ENCODE peak calls at places on chromosomes 12 and 14, in ten cellular contexts. One of them, this sample, is unnamed.

GRCh38 chr14:30874999-30875787 is 834 bp downstream of the COCH start:
- DNase-seq in heart right ventricle: peak; percentile 17
- DNase-seq in HepG2: no peak
- DNase-seq in choroid plexus epithelial cell: no peak
- DNase-seq in bronchial epithelial cell: no peak
- DNase-seq in GM23338: peak; percentile 59
- DNase-seq in Panc1: no peak
- DNase-seq in small intestine: no peak
- DNase-seq in DND-41: no peak
- DNase-seq in mammary epithelial cell: no peak
- DNase-seq in this sample: no peak

GRCh38 chr12:5170894-5171293 is 127.2 kb downstream of the KCNA5 start:
- DNase-seq in GM23338: no peak
- DNase-seq in HepG2: no peak
- DNase-seq in Panc1: no peak
- DNase-seq in DND-41: no peak
- DNase-seq in choroid plexus epithelial cell: no peak
- DNase-seq in heart right ventricle: no peak
- DNase-seq in small intestine: no peak
- DNase-seq in bronchial epithelial cell: no peak
- DNase-seq in mammary epithelial cell: no peak
- DNase-seq in this sample: no peak

GRCh38 chr14:63045612-63046320 is 508 bp upstream of the KCNH5 start:
- DNase-seq in mammary epithelial cell: peak; percentile 42
- DNase-seq in heart right ventricle: no peak
- DNase-seq in bronchial epithelial cell: no peak
- DNase-seq in choroid plexus epithelial cell: peak; percentile 10
- DNase-seq in small intestine: no peak
- DNase-seq in HepG2: peak; percentile 12
- DNase-seq in Panc1: no peak
- DNase-seq in DND-41: no peak
- DNase-seq in GM23338: peak; percentile 94
- DNase-seq in this sample: no peak

GRCh38 chr14:94123296-94123695 is 6.1 kb downstream of the IFI27L2 start:
- DNase-seq in small intestine: no peak
- DNase-seq in mammary epithelial cell: no peak
- DNase-seq in choroid plexus epithelial cell: no peak
- DNase-seq in HepG2: no peak
- DNase-seq in heart right ventricle: no peak
- DNase-seq in bronchial epithelial cell: no peak
- DNase-seq in Panc1: no peak
- DNase-seq in GM23338: no peak
- DNase-seq in DND-41: no peak
- DNase-seq in this sample: no peak

GRCh38 chr14:99891900-99892299 is 98.7 kb downstream of the EML1 start:
- DNase-seq in GM23338: no peak
- DNase-seq in Panc1: no peak
- DNase-seq in small intestine: no peak
- DNase-seq in heart right ventricle: no peak
- DNase-seq in bronchial epithelial cell: no peak
- DNase-seq in choroid plexus epithelial cell: no peak
- DNase-seq in DND-41: no peak
- DNase-seq in HepG2: no peak
- DNase-seq in mammary epithelial cell: no peak
- DNase-seq in this sample: no peak

GRCh38 chr12:119154435-119154818 is 24.3 kb upstream of the HSPB8 start:
- DNase-seq in bronchial epithelial cell: no peak
- DNase-seq in DND-41: no peak
- DNase-seq in HepG2: no peak
- DNase-seq in Panc1: no peak
- DNase-seq in mammary epithelial cell: no peak
- DNase-seq in heart right ventricle: no peak
- DNase-seq in choroid plexus epithelial cell: peak; percentile 10
- DNase-seq in small intestine: no peak
- DNase-seq in GM23338: peak; percentile 97
- DNase-seq in this sample: no peak

GRCh38 chr12:115763982-115764621 is 513.4 kb downstream of the MED13L start:
- DNase-seq in bronchial epithelial cell: peak; percentile 39
- DNase-seq in mammary epithelial cell: no peak
- DNase-seq in DND-41: no peak
- DNase-seq in HepG2: peak; percentile 59
- DNase-seq in choroid plexus epithelial cell: no peak
- DNase-seq in heart right ventricle: no peak
- DNase-seq in Panc1: no peak
- DNase-seq in GM23338: no peak
- DNase-seq in small intestine: no peak
- DNase-seq in this sample: peak; percentile 20

GRCh38 chr12:51744235-51744634 is 104.3 kb downstream of the FIGNL2 start:
- DNase-seq in DND-41: no peak
- DNase-seq in heart right ventricle: no peak
- DNase-seq in bronchial epithelial cell: no peak
- DNase-seq in small intestine: no peak
- DNase-seq in GM23338: no peak
- DNase-seq in mammary epithelial cell: no peak
- DNase-seq in Panc1: no peak
- DNase-seq in choroid plexus epithelial cell: peak; percentile 1
- DNase-seq in HepG2: peak; percentile 53
- DNase-seq in this sample: peak; percentile 7

GRCh38 chr14:69674546-69675245 is 63.3 kb downstream of the SUSD6 start:
- DNase-seq in choroid plexus epithelial cell: no peak
- DNase-seq in small intestine: no peak
- DNase-seq in mammary epithelial cell: no peak
- DNase-seq in bronchial epithelial cell: no peak
- DNase-seq in HepG2: no peak
- DNase-seq in GM23338: no peak
- DNase-seq in heart right ventricle: no peak
- DNase-seq in DND-41: no peak
- DNase-seq in Panc1: no peak
- DNase-seq in this sample: no peak
- H3K4me3 ChIP-seq in choroid plexus epithelial cell: no peak overlapping the region
- H3K4me3 ChIP-seq in small intestine: no peak overlapping the region
- H3K4me3 ChIP-seq in mammary epithelial cell: no peak overlapping the region
- H3K4me3 ChIP-seq in bronchial epithelial cell: no peak overlapping the region
- H3K4me3 ChIP-seq in HepG2: no peak overlapping the region
- H3K4me3 ChIP-seq in GM23338: no peak overlapping the region
- H3K4me3 ChIP-seq in heart right ventricle: no peak overlapping the region
- H3K4me3 ChIP-seq in DND-41: no peak overlapping the region
- H3K4me3 ChIP-seq in Panc1: no peak overlapping the region
- H3K4me3 ChIP-seq in this sample: no peak overlapping the region

DNA sequence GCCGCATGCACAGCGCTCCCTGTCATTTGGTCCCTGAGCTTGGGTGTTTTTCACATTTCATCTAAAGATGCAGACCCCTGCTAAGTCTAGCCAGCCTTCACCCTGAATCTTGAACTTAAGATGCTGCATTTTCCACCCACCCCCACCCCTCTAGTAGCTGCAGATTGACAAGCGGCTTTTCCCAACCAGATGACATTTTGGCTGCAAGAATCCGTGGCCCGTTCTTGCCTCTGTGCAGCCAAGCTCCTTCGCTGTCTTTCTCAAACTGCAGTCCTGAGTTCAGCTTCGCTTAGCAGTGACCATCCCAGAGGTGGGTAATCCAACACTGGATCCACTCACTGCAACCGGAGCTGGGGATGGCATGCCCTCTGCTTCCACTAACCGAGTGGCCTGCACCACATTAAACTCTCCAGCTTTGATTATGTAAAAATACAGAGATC is 757 bp upstream of the NFYB start:
- DNase-seq in heart right ventricle: no peak
- DNase-seq in DND-41: no peak
- DNase-seq in mammary epithelial cell: no peak
- DNase-seq in choroid plexus epithelial cell: no peak
- DNase-seq in small intestine: no peak
- DNase-seq in bronchial epithelial cell: no peak
- DNase-seq in Panc1: no peak
- DNase-seq in GM23338: peak; percentile 39
- DNase-seq in HepG2: no peak
- DNase-seq in this sample: no peak
- H3K4me3 ChIP-seq in heart right ventricle: peak overlapping the region; percentile 22
- H3K4me3 ChIP-seq in DND-41: peak overlapping the region; percentile 61
- H3K4me3 ChIP-seq in mammary epithelial cell: peak overlapping the region; percentile 47
- H3K4me3 ChIP-seq in choroid plexus epithelial cell: peak overlapping the region; percentile 57
- H3K4me3 ChIP-seq in small intestine: peak overlapping the region; percentile 30
- H3K4me3 ChIP-seq in bronchial epithelial cell: no peak overlapping the region
- H3K4me3 ChIP-seq in Panc1: peak overlapping the region; percentile 45
- H3K4me3 ChIP-seq in GM23338: peak overlapping the region; percentile 60
- H3K4me3 ChIP-seq in HepG2: no peak overlapping the region
- H3K4me3 ChIP-seq in this sample: peak overlapping the region; percentile 40

GRCh38 chr12:47186246-47186645 is 106.5 kb upstream of the AMIGO2 start:
- DNase-seq in bronchial epithelial cell: no peak
- DNase-seq in heart right ventricle: no peak
- DNase-seq in small intestine: no peak
- DNase-seq in HepG2: no peak
- DNase-seq in Panc1: no peak
- DNase-seq in GM23338: no peak
- DNase-seq in mammary epithelial cell: no peak
- DNase-seq in choroid plexus epithelial cell: no peak
- DNase-seq in DND-41: no peak
- DNase-seq in this sample: no peak

GRCh38 chr12:47190271-47190750 is 110.6 kb upstream of the AMIGO2 start:
- DNase-seq in choroid plexus epithelial cell: peak; percentile 52
- DNase-seq in small intestine: no peak
- DNase-seq in mammary epithelial cell: peak; percentile 80
- DNase-seq in DND-41: no peak
- DNase-seq in bronchial epithelial cell: peak; percentile 87
- DNase-seq in HepG2: no peak
- DNase-seq in heart right ventricle: no peak
- DNase-seq in GM23338: no peak
- DNase-seq in Panc1: no peak
- DNase-seq in this sample: no peak

GRCh38 chr12:47189753-47190152 is 110.0 kb upstream of the AMIGO2 start:
- DNase-seq in DND-41: no peak
- DNase-seq in Panc1: no peak
- DNase-seq in GM23338: peak; percentile 37
- DNase-seq in mammary epithelial cell: no peak
- DNase-seq in HepG2: no peak
- DNase-seq in small intestine: no peak
- DNase-seq in bronchial epithelial cell: no peak
- DNase-seq in choroid plexus epithelial cell: peak; percentile 23
- DNase-seq in heart right ventricle: no peak
- DNase-seq in this sample: no peak

GRCh38 chr12:47190905-47191304 is 111.1 kb upstream of the AMIGO2 start:
- DNase-seq in small intestine: no peak
- DNase-seq in GM23338: no peak
- DNase-seq in bronchial epithelial cell: no peak
- DNase-seq in DND-41: no peak
- DNase-seq in choroid plexus epithelial cell: no peak
- DNase-seq in mammary epithelial cell: no peak
- DNase-seq in HepG2: no peak
- DNase-seq in heart right ventricle: no peak
- DNase-seq in Panc1: no peak
- DNase-seq in this sample: no peak

DNA sequence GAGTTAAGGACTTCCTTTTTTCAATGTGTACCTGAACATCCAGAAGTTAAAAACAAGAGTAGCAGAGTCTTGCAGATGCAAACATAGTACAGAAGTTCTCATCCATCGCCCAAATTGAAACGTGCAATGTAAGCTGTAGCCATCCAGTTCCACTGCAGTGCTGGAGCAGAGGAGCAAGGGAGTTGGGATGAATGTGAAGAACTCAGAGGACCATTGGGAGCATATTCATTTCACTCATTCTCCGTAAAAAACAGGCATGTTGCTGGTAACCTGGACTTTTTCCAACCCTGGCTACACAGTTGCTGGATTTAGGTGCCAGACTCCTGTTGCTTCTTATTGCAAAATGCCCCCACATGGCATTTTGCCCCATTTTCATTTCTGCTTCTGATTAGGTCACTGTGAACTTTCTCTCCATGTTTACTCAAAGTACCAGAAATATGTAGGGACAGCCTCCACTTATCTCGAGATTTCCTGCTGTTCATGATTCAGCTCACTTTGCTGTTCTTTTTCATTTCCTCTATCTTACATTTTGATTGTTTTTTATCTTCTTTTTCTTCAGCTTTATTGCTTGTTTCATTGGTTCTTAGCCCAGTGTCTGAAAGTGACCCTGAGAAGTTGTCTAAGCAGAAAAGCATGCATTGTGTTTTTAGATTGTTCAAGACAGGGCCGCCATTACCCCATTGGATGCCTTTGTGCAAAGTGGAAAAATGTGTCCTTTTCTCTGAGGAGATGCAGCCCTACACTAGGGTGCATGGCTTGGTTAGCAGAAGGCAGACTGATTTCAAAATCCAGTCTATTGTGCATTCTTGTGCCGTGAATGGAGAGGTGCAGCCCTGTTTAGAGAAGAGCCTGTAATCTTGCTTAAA is 109.0 kb upstream of the AMIGO2 start:
- DNase-seq in DND-41: no peak
- DNase-seq in choroid plexus epithelial cell: peak; percentile 88
- DNase-seq in HepG2: no peak
- DNase-seq in heart right ventricle: no peak
- DNase-seq in bronchial epithelial cell: peak; percentile 61
- DNase-seq in Panc1: no peak
- DNase-seq in GM23338: no peak
- DNase-seq in small intestine: no peak
- DNase-seq in mammary epithelial cell: peak; percentile 4
- DNase-seq in this sample: no peak
- H3K4me3 ChIP-seq in DND-41: no peak overlapping the region
- H3K4me3 ChIP-seq in choroid plexus epithelial cell: no peak overlapping the region
- H3K4me3 ChIP-seq in HepG2: no peak overlapping the region
- H3K4me3 ChIP-seq in heart right ventricle: no peak overlapping the region
- H3K4me3 ChIP-seq in bronchial epithelial cell: no peak overlapping the region
- H3K4me3 ChIP-seq in Panc1: no peak overlapping the region
- H3K4me3 ChIP-seq in GM23338: no peak overlapping the region
- H3K4me3 ChIP-seq in small intestine: no peak overlapping the region
- H3K4me3 ChIP-seq in mammary epithelial cell: no peak overlapping the region
- H3K4me3 ChIP-seq in this sample: no peak overlapping the region

GRCh38 chr12:74337951-74338350 is 199.7 kb upstream of the ATXN7L3B start:
- DNase-seq in DND-41: no peak
- DNase-seq in Panc1: peak; percentile 54
- DNase-seq in choroid plexus epithelial cell: peak; percentile 60
- DNase-seq in bronchial epithelial cell: peak; percentile 91
- DNase-seq in HepG2: peak; percentile 9
- DNase-seq in heart right ventricle: no peak
- DNase-seq in GM23338: no peak
- DNase-seq in mammary epithelial cell: peak; percentile 66
- DNase-seq in small intestine: no peak
- DNase-seq in this sample: no peak

GRCh38 chr12:74339211-74339610 is 198.4 kb upstream of the ATXN7L3B start:
- DNase-seq in HepG2: no peak
- DNase-seq in mammary epithelial cell: no peak
- DNase-seq in GM23338: no peak
- DNase-seq in DND-41: no peak
- DNase-seq in choroid plexus epithelial cell: no peak
- DNase-seq in Panc1: no peak
- DNase-seq in small intestine: no peak
- DNase-seq in bronchial epithelial cell: peak; percentile 4
- DNase-seq in heart right ventricle: no peak
- DNase-seq in this sample: no peak

DNA sequence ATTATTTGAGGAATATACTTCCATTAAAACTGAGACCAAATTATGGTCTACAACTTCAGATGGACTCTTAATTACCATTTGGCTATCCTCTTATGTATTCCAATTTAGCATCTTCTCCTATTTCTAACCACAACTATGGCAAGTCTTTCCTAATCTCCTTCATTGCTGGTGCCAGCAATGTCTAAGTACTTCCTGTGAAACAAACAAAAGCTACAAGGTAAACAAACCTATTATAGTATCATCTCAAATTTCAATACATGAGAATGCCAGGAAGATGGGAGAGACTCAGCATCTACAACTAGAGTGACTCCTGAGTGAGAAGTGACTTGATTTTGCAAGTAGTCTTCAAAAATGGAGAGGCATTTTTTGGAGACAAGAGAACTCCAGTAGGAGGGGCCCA is 202.9 kb upstream of the ATXN7L3B start:
- DNase-seq in HepG2: no peak
- DNase-seq in small intestine: no peak
- DNase-seq in GM23338: peak; percentile 10
- DNase-seq in Panc1: no peak
- DNase-seq in heart right ventricle: no peak
- DNase-seq in bronchial epithelial cell: peak; percentile 67
- DNase-seq in mammary epithelial cell: no peak
- DNase-seq in DND-41: no peak
- DNase-seq in choroid plexus epithelial cell: peak; percentile 60
- DNase-seq in this sample: no peak
- H3K4me3 ChIP-seq in HepG2: no peak overlapping the region
- H3K4me3 ChIP-seq in small intestine: no peak overlapping the region
- H3K4me3 ChIP-seq in GM23338: no peak overlapping the region
- H3K4me3 ChIP-seq in Panc1: no peak overlapping the region
- H3K4me3 ChIP-seq in heart right ventricle: no peak overlapping the region
- H3K4me3 ChIP-seq in bronchial epithelial cell: no peak overlapping the region
- H3K4me3 ChIP-seq in mammary epithelial cell: no peak overlapping the region
- H3K4me3 ChIP-seq in DND-41: no peak overlapping the region
- H3K4me3 ChIP-seq in choroid plexus epithelial cell: no peak overlapping the region
- H3K4me3 ChIP-seq in this sample: no peak overlapping the region

This sample was measured in Jurkat, Clone E6-1.